ENCODE peak calls at places on chromosome 1, in nine cellular contexts. E, X, U, R, C, P, S, O and I are unnamed samples.

GRCh38 chr1:59730759-59731478 is 83.8 kb upstream of the HOOK1 start:
- DNase-seq in E (no peak), X (peak), U (no peak), R (peak), C (no peak), P (peak), S (peak), O (no peak), I (peak)

GRCh38 chr1:209643295-209644020 is 8.8 kb downstream of the LAMB3 start:
- DNase-seq in E (peak), X (no peak), U (no peak), R (no peak), C (no peak), P (no peak), S (no peak), O (no peak), I (peak)

GRCh38 chr1:37682334-37682987 is 9.9 kb upstream of the CDCA8 start:
- DNase-seq in E (no peak), X (peak), U (peak), R (peak), C (peak), P (peak), S (peak), O (peak), I (peak)

GRCh38 chr1:96220644-96221043 is 500.9 kb upstream of the PTBP2 start:
- DNase-seq in E (no peak), X (no peak), U (no peak), R (no peak), C (no peak), P (no peak), S (no peak), O (no peak), I (no peak)

GRCh38 chr1:80722611-80723010 is 1078.1 kb upstream of the ADGRL2 start:
- DNase-seq in E (no peak), X (no peak), U (no peak), R (no peak), C (no peak), P (no peak), S (no peak), O (no peak), I (peak)

GRCh38 chr1:246355421-246356230 is 151.5 kb downstream of the SMYD3 start:
- DNase-seq in E (no peak), X (no peak), U (no peak), R (no peak), C (no peak), P (no peak), S (no peak), O (no peak), I (no peak)

GRCh38 chr1:31027693-31028526 is 37.6 kb downstream of the PUM1 start:
- DNase-seq in E (no peak), X (no peak), U (no peak), R (no peak), C (no peak), P (no peak), S (no peak), O (no peak), I (no peak)

GRCh38 chr1:171740987-171741871 is 636 bp downstream of the VAMP4 start:
- DNase-seq in E (no peak), X (peak), U (peak), R (no peak), C (peak), P (peak), S (peak), O (peak), I (peak)

GRCh38 chr1:72837781-72838180 is 555.4 kb upstream of the NEGR1 start:
- DNase-seq in E (no peak), X (no peak), U (no peak), R (no peak), C (no peak), P (no peak), S (no peak), O (no peak), I (no peak)

GRCh38 chr1:31745071-31745897 is 18.9 kb downstream of the ADGRB2 start:
- DNase-seq in E (no peak), X (peak), U (peak), R (no peak), C (peak), P (peak), S (peak), O (no peak), I (peak)

GRCh38 chr1:204509186-204509635 is 7.0 kb upstream of the MDM4 start:
- DNase-seq in E (no peak), X (no peak), U (no peak), R (no peak), C (no peak), P (no peak), S (no peak), O (no peak), I (no peak)

GRCh38 chr1:6103111-6103853 is 57.6 kb downstream of the KCNAB2 start:
- DNase-seq in E (no peak), X (no peak), U (no peak), R (no peak), C (no peak), P (no peak), S (no peak), O (no peak), I (peak)

GRCh38 chr1:145879775-145880174 is 5.9 kb downstream of the ANKRD35 start:
- DNase-seq in E (no peak), X (no peak), U (no peak), R (no peak), C (no peak), P (no peak), S (no peak), O (no peak), I (no peak)

GRCh38 chr1:231188072-231188471 is 26.2 kb downstream of the TRIM67 start:
- DNase-seq in E (peak), X (no peak), U (no peak), R (no peak), C (no peak), P (no peak), S (no peak), O (no peak), I (no peak)

GRCh38 chr1:202376247-202376646 is 27.7 kb downstream of the PPP1R12B start:
- DNase-seq in E (no peak), X (no peak), U (no peak), R (no peak), C (no peak), P (no peak), S (no peak), O (no peak), I (no peak)

GRCh38 chr1:21586926-21587601 is 77.8 kb downstream of the ALPL start:
- DNase-seq in E (no peak), X (no peak), U (no peak), R (peak), C (no peak), P (no peak), S (peak), O (no peak), I (peak)

GRCh38 chr1:66253330-66253921 is 280.5 kb upstream of the SGIP1 start:
- DNase-seq in E (no peak), X (no peak), U (no peak), R (no peak), C (peak), P (no peak), S (peak), O (no peak), I (no peak)

GRCh38 chr1:166350490-166350889 is 183.7 kb upstream of the FAM78B start:
- DNase-seq in E (no peak), X (no peak), U (no peak), R (no peak), C (no peak), P (no peak), S (no peak), O (no peak), I (no peak)

GRCh38 chr1:226687476-226687875 is 51.6 kb downstream of the ITPKB start:
- DNase-seq in E (no peak), X (peak), U (no peak), R (no peak), C (no peak), P (no peak), S (no peak), O (no peak), I (no peak)

GRCh38 chr1:203041351-203041932 is 15.2 kb downstream of the PPFIA4 start:
- DNase-seq in E (no peak), X (no peak), U (no peak), R (no peak), C (no peak), P (no peak), S (no peak), O (no peak), I (no peak)

GRCh38 chr1:230794431-230794830 is 47.2 kb downstream of the CAPN9 start:
- DNase-seq in E (no peak), X (no peak), U (no peak), R (no peak), C (no peak), P (no peak), S (no peak), O (no peak), I (no peak)

GRCh38 chr1:208237241-208237640 is 6.9 kb downstream of the PLXNA2 start:
- DNase-seq in E (no peak), X (no peak), U (no peak), R (no peak), C (no peak), P (no peak), S (no peak), O (no peak), I (no peak)